ENCODE peak calls at places on chromosome 11, in seven cellular contexts. N, J, X, B, G, L and M are unnamed samples.

GRCh38 chr11:84817998-84818397 is 809.1 kb downstream of the DLG2 start:
- DNase-seq in N (no peak), J (no peak), X (no peak), B (no peak), G (peak; percentile 29), L (no peak), M (no peak)

GRCh38 chr11:124915541-124916369 is 3.3 kb upstream of the HEPN1 start:
- DNase-seq in N (no peak), J (no peak), X (no peak), B (no peak), G (no peak), L (no peak), M (no peak)

GRCh38 chr11:44565008-44565745 is at the start of gene CD82:
- DNase-seq in N (peak; percentile 100), J (peak; percentile 86), X (peak; percentile 100), B (peak; percentile 100), G (peak; percentile 96), L (peak; percentile 78), M (peak; percentile 100)

GRCh38 chr11:27857014-27857413 is 156.8 kb upstream of the BDNF start:
- DNase-seq in N (no peak), J (no peak), X (no peak), B (no peak), G (no peak), L (no peak), M (no peak)

GRCh38 chr11:14253437-14253836 is 105.5 kb downstream of the RRAS2 start:
- DNase-seq in N (no peak), J (no peak), X (no peak), B (no peak), G (no peak), L (no peak), M (no peak)

GRCh38 chr11:826836-827145 is 928 bp upstream of the CRACR2B start:
- DNase-seq in N (no peak), J (no peak), X (peak; percentile 80), B (no peak), G (no peak), L (no peak), M (no peak)

GRCh38 chr11:102476812-102477211 is 24.2 kb upstream of the TMEM123 start:
- DNase-seq in N (no peak), J (peak; percentile 17), X (peak; percentile 62), B (no peak), G (no peak), L (peak; percentile 95), M (no peak)

GRCh38 chr11:113043704-113044103 is 82.5 kb downstream of the NCAM1 start:
- DNase-seq in N (no peak), J (no peak), X (no peak), B (no peak), G (no peak), L (no peak), M (no peak)

GRCh38 chr11:32006799-32007388 is 84.0 kb upstream of the RCN1 start:
- DNase-seq in N (peak; percentile 44), J (no peak), X (no peak), B (peak; percentile 84), G (peak; percentile 46), L (peak; percentile 13), M (no peak)

GRCh38 chr11:17388609-17389204 is at the start of gene KCNJ11:
- DNase-seq in N (peak; percentile 71), J (no peak), X (no peak), B (peak; percentile 80), G (no peak), L (no peak), M (no peak)

GRCh38 chr11:128316541-128317206 is 270.7 kb downstream of the ETS1 start:
- DNase-seq in N (no peak), J (no peak), X (no peak), B (no peak), G (no peak), L (no peak), M (no peak)

GRCh38 chr11:81237139-81237538 is 1496.5 kb downstream of the FAM181B start:
- DNase-seq in N (no peak), J (no peak), X (no peak), B (peak; percentile 74), G (peak; percentile 37), L (peak; percentile 49), M (no peak)

GRCh38 chr11:126926376-126926791 is 74.2 kb downstream of the KIRREL3 start:
- DNase-seq in N (peak; percentile 20), J (no peak), X (no peak), B (no peak), G (no peak), L (no peak), M (no peak)

GRCh38 chr11:57764527-57764926 is 2.9 kb downstream of the CTNND1 start:
- DNase-seq in N (no peak), J (no peak), X (no peak), B (no peak), G (no peak), L (no peak), M (no peak)

GRCh38 chr11:66310324-66310723 is 6.5 kb downstream of the CD248 start:
- DNase-seq in N (no peak), J (no peak), X (no peak), B (no peak), G (no peak), L (no peak), M (no peak)

GRCh38 chr11:128867277-128867676 is at the start of gene KCNJ1:
- DNase-seq in N (no peak), J (no peak), X (no peak), B (no peak), G (no peak), L (no peak), M (no peak)

GRCh38 chr11:61111060-61111435 is 8.8 kb downstream of the CD5 start:
- DNase-seq in N (no peak), J (no peak), X (no peak), B (no peak), G (no peak), L (no peak), M (no peak)

GRCh38 chr11:57181678-57182305 is at the start of gene LRRC55:
- DNase-seq in N (no peak), J (no peak), X (no peak), B (no peak), G (no peak), L (no peak), M (no peak)

GRCh38 chr11:129803533-129803932 is 12.1 kb upstream of the TMEM45B start:
- DNase-seq in N (no peak), J (no peak), X (no peak), B (no peak), G (no peak), L (no peak), M (no peak)

GRCh38 chr11:2653930-2654739 is 45.7 kb downstream of the KCNQ1OT1 start:
- DNase-seq in N (no peak), J (no peak), X (peak; percentile 41), B (no peak), G (no peak), L (no peak), M (no peak)

GRCh38 chr11:49208006-49208721 is at the start of gene FOLH1:
- DNase-seq in N (peak; percentile 42), J (no peak), X (peak; percentile 62), B (peak; percentile 74), G (no peak), L (no peak), M (peak; percentile 54)

GRCh38 chr11:76978239-76978638 is 56.0 kb upstream of the B3GNT6 start:
- DNase-seq in N (no peak), J (no peak), X (no peak), B (no peak), G (no peak), L (no peak), M (no peak)
- H3K27ac ChIP-seq in N (no peak overlapping the region), J (no peak overlapping the region), X (no peak overlapping the region), B (no peak overlapping the region), G (no peak overlapping the region), L (no peak overlapping the region), M (no peak overlapping the region)

DNA sequence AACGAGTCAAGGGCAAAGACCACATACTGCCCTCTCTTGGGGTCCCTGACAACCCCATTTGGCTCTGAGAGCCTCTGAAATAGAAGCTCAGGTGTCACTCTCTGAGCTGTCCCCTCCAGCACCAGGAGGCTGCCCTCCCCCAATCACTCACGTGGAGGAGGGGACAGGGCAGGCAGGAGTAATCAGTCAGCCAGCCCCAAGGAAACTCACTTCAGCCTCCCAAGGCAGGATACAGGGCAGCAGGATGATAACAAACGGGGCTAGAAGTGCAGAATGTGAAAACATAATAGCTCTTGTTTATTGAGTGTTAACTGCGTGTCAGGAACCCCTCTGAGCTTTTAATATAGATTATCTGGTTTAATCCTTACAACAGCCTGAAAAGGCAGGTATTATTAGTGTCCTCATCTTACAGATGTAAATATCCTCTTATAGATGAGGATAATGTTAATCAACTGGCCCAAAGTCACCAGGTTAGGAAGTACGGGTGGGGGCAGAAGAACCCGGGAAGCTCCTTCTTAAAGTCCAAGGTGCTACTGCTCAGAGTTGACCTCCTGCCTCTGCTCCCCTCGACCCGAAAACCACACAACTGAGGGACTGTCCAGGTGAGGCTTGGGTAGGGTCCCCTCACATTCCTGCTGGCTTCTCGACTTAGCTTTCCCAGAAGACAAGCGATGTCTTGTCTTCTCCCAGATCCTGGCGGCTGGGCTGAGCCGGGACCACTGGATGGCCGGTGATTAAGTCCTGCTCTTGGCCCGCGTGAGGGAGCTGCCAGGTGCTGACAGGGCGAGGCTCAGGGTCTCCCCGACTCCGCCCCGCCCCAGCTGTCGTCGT is 2.7 kb downstream of the CHRM4 start:
- DNase-seq in N (no peak), J (no peak), X (no peak), B (peak; percentile 28), G (no peak), L (no peak), M (no peak)
- H3K27ac ChIP-seq in N (no peak overlapping the region), J (no peak overlapping the region), X (no peak overlapping the region), B (no peak overlapping the region), G (peak overlapping the region; percentile 33), L (no peak overlapping the region), M (no peak overlapping the region)

GRCh38 chr11:120219935-120220746 is 9.3 kb downstream of the OAF start:
- DNase-seq in N (no peak), J (no peak), X (no peak), B (no peak), G (no peak), L (no peak), M (no peak)

GRCh38 chr11:120217526-120217925 is 6.7 kb downstream of the OAF start:
- DNase-seq in N (no peak), J (no peak), X (no peak), B (no peak), G (no peak), L (no peak), M (no peak)

GRCh38 chr11:120219157-120219934 is 8.5 kb downstream of the OAF start:
- DNase-seq in N (no peak), J (no peak), X (no peak), B (no peak), G (no peak), L (no peak), M (peak; percentile 64)

GRCh38 chr11:120217941-120218694 is 7.3 kb downstream of the OAF start:
- DNase-seq in N (no peak), J (no peak), X (no peak), B (no peak), G (no peak), L (peak; percentile 81), M (no peak)

DNA sequence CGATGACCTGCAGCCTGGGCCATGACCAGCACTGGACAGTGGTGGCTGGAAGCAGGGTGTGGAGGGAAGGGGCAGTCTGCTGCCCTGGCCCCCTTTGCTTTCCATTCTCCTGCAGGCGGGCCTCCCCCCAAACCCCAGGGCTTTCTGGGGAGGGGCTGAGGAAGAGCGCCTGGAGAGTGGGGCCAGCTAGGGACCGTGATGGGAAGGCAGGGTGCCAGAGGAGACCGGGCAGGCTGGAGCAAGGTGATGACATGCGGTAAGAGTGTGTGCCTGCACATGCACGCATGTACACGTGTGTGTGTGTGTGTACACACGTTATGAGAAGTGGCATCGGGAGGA is 7.8 kb downstream of the OAF start:
- DNase-seq in N (no peak), J (no peak), X (no peak), B (no peak), G (no peak), L (no peak), M (no peak)
- H3K27ac ChIP-seq in N (no peak overlapping the region), J (no peak overlapping the region), X (no peak overlapping the region), B (no peak overlapping the region), G (no peak overlapping the region), L (peak overlapping the region; percentile 41), M (peak overlapping the region; percentile 30)

GRCh38 chr11:64894070-64894811 is 15.8 kb upstream of the EHD1 start:
- DNase-seq in N (peak; percentile 89), J (peak; percentile 75), X (peak; percentile 94), B (peak; percentile 93), G (peak; percentile 84), L (peak; percentile 76), M (peak; percentile 94)
- H3K27ac ChIP-seq in N (no peak overlapping the region), J (no peak overlapping the region), X (peak overlapping the region; percentile 71), B (no peak overlapping the region), G (peak overlapping the region; percentile 97), L (peak overlapping the region; percentile 88), M (peak overlapping the region; percentile 44)